ENCODE peak calls at places on chromosomes 6 and 20, in four cellular contexts. E is H9, K is H1, Z is IMR-90. L is an unnamed sample.

GRCh38 chr6:18211338-18211737 is 53.0 kb downstream of the DEK start:
- DNase-seq in E (no peak), Z (no peak), K (peak; percentile 23), L (no peak)

GRCh38 chr6:167757291-167757690 is 69.4 kb upstream of the AFDN start:
- DNase-seq in Z (no peak), K (no peak), E (no peak), L (peak; percentile 57)

GRCh38 chr20:64084209-64085152 is at the start of gene LKAAEAR1:
- DNase-seq in K (peak; percentile 75), E (peak; percentile 63), Z (no peak), L (peak; percentile 80)

GRCh38 chr6:235763-236360 is 56.4 kb upstream of the DUSP22 start:
- DNase-seq in Z (peak; percentile 61), E (no peak), K (no peak), L (peak; percentile 54)

GRCh38 chr20:4573564-4574355 is 147.9 kb upstream of the PRND start:
- DNase-seq in K (no peak), Z (peak; percentile 96), E (no peak), L (no peak)

GRCh38 chr6:41284726-41285125 is 1.8 kb downstream of the TREM1 start:
- DNase-seq in Z (peak; percentile 20), E (no peak), K (peak; percentile 35), L (peak; percentile 45)

GRCh38 chr20:50115041-50115512 is 2.1 kb upstream of the UBE2V1 start:
- DNase-seq in E (no peak), K (no peak), Z (no peak), L (no peak)

GRCh38 chr6:845581-845980 is 152.6 kb upstream of the EXOC2 start:
- DNase-seq in Z (no peak), K (no peak), E (no peak), L (peak; percentile 27)

GRCh38 chr6:50913105-50913770 is 94.6 kb downstream of the TFAP2B start:
- DNase-seq in K (no peak), Z (no peak), E (no peak), L (no peak)

GRCh38 chr6:138307816-138308727 is 69.6 kb upstream of the SMIM28 start:
- DNase-seq in K (no peak), E (no peak), Z (no peak), L (no peak)

GRCh38 chr6:26268659-26269402 is 96.2 kb upstream of the BTN3A2 start:
- DNase-seq in K (peak; percentile 73), Z (peak; percentile 65), E (peak; percentile 92), L (peak; percentile 94)

GRCh38 chr20:62627901-62628612 is 14.2 kb upstream of the SLCO4A1 start:
- DNase-seq in E (no peak), Z (peak; percentile 29), K (no peak), L (no peak)

GRCh38 chr20:8608470-8608869 is 460.4 kb upstream of the PLCB4 start:
- DNase-seq in E (no peak), Z (no peak), K (no peak), L (no peak)

GRCh38 chr6:32212076-32212760 is 11.6 kb downstream of the NOTCH4 start:
- DNase-seq in K (no peak), Z (no peak), E (no peak), L (no peak)

GRCh38 chr6:132065556-132065955 is 114.4 kb upstream of the CCN2 start:
- DNase-seq in K (no peak), E (no peak), Z (peak; percentile 69), L (no peak)

GRCh38 chr6:137155830-137156229 is 17.6 kb downstream of the IL22RA2 start:
- DNase-seq in Z (no peak), E (no peak), K (no peak), L (no peak)

GRCh38 chr20:29740601-29740950 is 1516.9 kb upstream of the DEFB115 start:
- DNase-seq in Z (no peak), K (no peak), E (no peak), L (no peak)

GRCh38 chr6:20205722-20206154 is 6.5 kb downstream of the MBOAT1 start:
- DNase-seq in E (no peak), K (no peak), Z (no peak), L (no peak)

GRCh38 chr6:133079901-133080300 is 161.3 kb upstream of the EYA4 start:
- DNase-seq in K (no peak), E (no peak), Z (no peak), L (no peak)

GRCh38 chr6:14386263-14386981 is 268.9 kb downstream of the CD83 start:
- DNase-seq in K (no peak), Z (no peak), E (no peak), L (peak; percentile 72)

GRCh38 chr6:69789573-69789972 is 7.2 kb downstream of the LMBRD1 start:
- DNase-seq in K (no peak), E (no peak), Z (no peak), L (no peak)

GRCh38 chr6:27311806-27312145 is 297 bp downstream of the POM121L2 start:
- DNase-seq in K (peak; percentile 74), Z (no peak), E (no peak), L (no peak)

GRCh38 chr6:27312950-27313271 is 838 bp upstream of the POM121L2 start:
- DNase-seq in K (no peak), E (no peak), Z (no peak), L (no peak)

GRCh38 chr6:27314046-27314445 is 2.0 kb upstream of the POM121L2 start:
- DNase-seq in K (no peak), Z (no peak), E (no peak), L (no peak)

GRCh38 chr6:27312146-27312949 is at the start of gene POM121L2:
- DNase-seq in Z (peak; percentile 28), K (peak; percentile 90), E (peak; percentile 89), L (peak; percentile 92)
- H3K18ac ChIP-seq in Z (no peak within 1 kb of the TSS), K (no peak within 1 kb of the TSS), E (no peak within 1 kb of the TSS), L (no peak within 1 kb of the TSS)

DNA sequence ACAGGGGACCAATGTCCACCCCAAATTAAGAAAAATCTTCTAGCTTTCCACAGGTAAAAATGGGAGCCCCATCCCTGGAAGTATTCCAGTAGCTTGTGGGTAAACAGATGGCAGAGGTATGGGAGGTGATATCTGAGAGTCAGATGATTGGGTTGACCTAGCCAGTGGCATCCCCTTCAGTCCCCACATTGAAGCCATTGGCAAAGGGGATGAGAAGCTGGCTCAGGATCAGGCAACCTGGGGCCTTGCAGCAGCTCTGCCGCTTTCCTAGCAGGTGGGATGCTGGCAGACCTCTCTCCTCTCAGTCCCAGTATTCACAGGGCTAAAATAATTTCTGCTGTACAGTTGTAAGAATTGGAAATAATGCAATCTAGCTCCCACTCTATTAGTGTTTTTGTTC is 108.9 kb upstream of the KCNG1 start:
- DNase-seq in E (peak; percentile 4), Z (no peak), K (no peak), L (no peak)
- H3K4me1 ChIP-seq in E (no peaks in the 10 kb centered on the region), Z (peaks cover 11% of the 10 kb centered on the region), K (no peaks in the 10 kb centered on the region), L (no peaks in the 10 kb centered on the region)

GRCh38 chr6:52189974-52190373 is 3.8 kb downstream of the IL17A start:
- DNase-seq in E (no peak), K (no peak), Z (no peak), L (no peak)

GRCh38 chr6:52186075-52186474 is at the start of gene IL17A:
- DNase-seq in E (no peak), Z (no peak), K (no peak), L (no peak)

GRCh38 chr6:52187098-52187497 is 923 bp downstream of the IL17A start:
- DNase-seq in K (no peak), E (no peak), Z (no peak), L (no peak)

GRCh38 chr6:52183131-52183530 is 3.0 kb upstream of the IL17A start:
- DNase-seq in Z (no peak), E (no peak), K (no peak), L (no peak)

DNA sequence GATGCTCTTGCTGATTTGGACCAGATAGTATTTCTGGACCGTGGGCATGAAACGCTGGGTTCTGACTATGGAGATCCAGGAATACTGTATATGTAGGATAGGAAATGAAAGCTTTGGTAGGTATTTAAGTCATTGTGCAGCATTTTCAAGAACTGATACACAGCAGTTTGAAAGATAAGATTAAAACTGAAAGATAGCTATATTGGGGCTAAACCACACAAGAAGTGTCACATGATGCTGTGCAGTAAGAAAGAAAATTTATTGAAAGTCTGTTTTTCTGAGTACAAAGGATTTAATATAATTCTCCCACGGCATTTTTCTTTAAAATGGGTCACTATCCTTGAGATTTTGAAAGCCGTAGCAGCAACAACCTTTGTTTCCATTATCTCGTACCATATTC is 305 bp downstream of the IL17A start:
- DNase-seq in K (no peak), Z (no peak), E (no peak), L (no peak)
- H4K5ac ChIP-seq in K (no peak overlapping the region), Z (no peak overlapping the region), E (no peak overlapping the region), L (no peak overlapping the region)

DNA sequence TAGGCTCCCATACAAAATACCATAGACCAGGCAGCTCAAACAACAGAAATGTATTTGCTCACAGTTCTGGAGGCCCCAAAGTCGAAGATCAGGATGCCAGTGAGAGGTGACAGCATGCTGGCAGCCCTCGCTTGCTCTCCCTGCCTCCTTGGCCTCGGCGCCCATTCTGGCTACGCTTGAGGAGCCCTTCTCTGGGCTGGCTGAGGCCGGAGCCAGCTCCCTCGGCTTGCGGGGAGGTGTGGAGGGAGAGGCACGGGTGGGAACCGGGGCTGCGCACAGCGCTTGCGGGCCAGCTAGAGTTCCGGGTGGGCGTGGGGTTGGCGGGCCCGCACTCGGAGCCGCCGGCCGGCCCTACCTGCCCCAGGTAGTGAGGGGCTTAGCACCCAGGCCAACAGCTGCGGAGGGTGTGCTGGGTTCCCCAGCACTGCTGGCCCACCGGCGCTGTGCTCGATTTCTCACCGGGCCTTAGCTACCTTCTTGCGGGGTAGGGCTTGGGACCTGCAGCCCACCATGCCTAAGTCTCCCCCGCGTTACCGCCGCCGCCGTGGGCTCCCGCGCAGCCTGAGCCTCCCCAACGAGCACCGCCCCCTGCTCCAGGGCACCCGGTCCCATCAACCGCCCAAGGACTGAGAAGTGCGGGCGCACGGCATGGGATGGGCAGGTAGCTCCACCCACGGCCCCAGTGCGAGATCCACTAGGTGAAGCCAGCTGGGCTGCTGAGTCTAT is 32.6 kb upstream of the SERPINB9 start:
- DNase-seq in Z (no peak), K (peak; percentile 52), E (peak; percentile 60), L (no peak)
- H3K18ac ChIP-seq in Z (no peak overlapping the region), K (no peak overlapping the region), E (no peak overlapping the region), L (no peak overlapping the region)

GRCh38 chr6:44338228-44339122 is 4.0 kb upstream of the SPATS1 start:
- DNase-seq in K (peak; percentile 81), Z (peak; percentile 56), E (peak; percentile 74), L (peak; percentile 77)
- H3K4me1 ChIP-seq in K (peaks cover 5% of the 10 kb centered on the region), Z (no peaks in the 10 kb centered on the region), E (peaks cover 2% of the 10 kb centered on the region), L (no peaks in the 10 kb centered on the region)

GRCh38 chr6:82571431-82571830 is 207.8 kb downstream of the TPBG start:
- DNase-seq in Z (no peak), K (no peak), E (no peak), L (no peak)

GRCh38 chr6:82568290-82568993 is 204.8 kb downstream of the TPBG start:
- DNase-seq in Z (no peak), E (no peak), K (no peak), L (no peak)

GRCh38 chr6:82569022-82569421 is 205.4 kb downstream of the TPBG start:
- DNase-seq in Z (no peak), K (no peak), E (no peak), L (no peak)

GRCh38 chr6:82570083-82570482 is 206.5 kb downstream of the TPBG start:
- DNase-seq in K (no peak), Z (no peak), E (no peak), L (no peak)

GRCh38 chr6:82567621-82568020 is 204.0 kb downstream of the TPBG start:
- DNase-seq in E (no peak), K (no peak), Z (no peak), L (no peak)
- H4K5ac ChIP-seq in E (no peak overlapping the region), K (no peak overlapping the region), Z (no peak overlapping the region), L (no peak overlapping the region)

L was measured in mesendoderm.